ENCODE peak calls at places on chromosome 19, in nine cellular contexts. D is breast epithelium, J is LoVo, N is H4, Q is GM04504, B is Caco-2, S is uterus, E is HFF-Myc, O is AG09309. H is an unnamed sample.

GRCh38 chr19:49767967-49768581 is 1.3 kb downstream of the AP2A1 start:
- DNase-seq in Q (no peak), S (no peak), E (no peak), D (no peak), N (no peak), O (no peak), J (no peak), B (no peak), H (no peak)

GRCh38 chr19:35718345-35719041 is 690 bp downstream of the KMT2B start:
- DNase-seq in S (peak; percentile 52), J (no peak), N (no peak), E (no peak), Q (no peak), D (no peak), O (no peak), B (peak; percentile 42), H (no peak)

GRCh38 chr19:30064021-30064699 is 122.1 kb downstream of the URI1 start:
- DNase-seq in D (no peak), B (no peak), J (no peak), S (no peak), E (no peak), O (no peak), Q (no peak), N (no peak), H (no peak)

GRCh38 chr19:17302391-17303166 is 646 bp downstream of the ABHD8 start:
- DNase-seq in Q (no peak), J (no peak), B (no peak), E (no peak), N (no peak), S (peak; percentile 51), D (no peak), O (no peak), H (no peak)

GRCh38 chr19:28331596-28331995 is 881.4 kb downstream of the UQCRFS1 start:
- DNase-seq in O (no peak), N (no peak), Q (no peak), E (no peak), J (no peak), D (no peak), S (no peak), B (no peak), H (no peak)

GRCh38 chr19:5608271-5608666 is 14.3 kb downstream of the SAFB2 start:
- DNase-seq in O (no peak), E (no peak), J (no peak), N (no peak), Q (no peak), D (no peak), B (no peak), S (no peak), H (no peak)

GRCh38 chr19:16323532-16323931 is 1.1 kb upstream of the KLF2 start:
- DNase-seq in S (no peak), D (no peak), B (no peak), Q (no peak), O (no peak), J (no peak), E (no peak), N (no peak), H (no peak)

GRCh38 chr19:17393914-17394313 is at the start of gene CCDC194:
- DNase-seq in E (no peak), O (no peak), D (no peak), Q (no peak), B (no peak), J (no peak), N (no peak), S (no peak), H (no peak)

GRCh38 chr19:3375221-3376088 is 9.1 kb downstream of the NFIC start:
- DNase-seq in N (no peak), S (peak; percentile 94), B (no peak), J (no peak), Q (no peak), O (no peak), E (no peak), D (peak; percentile 69), H (no peak)

GRCh38 chr19:53581871-53582279 is 43.9 kb downstream of the ZNF331 start:
- DNase-seq in B (no peak), O (no peak), E (no peak), S (no peak), J (no peak), Q (no peak), D (no peak), N (no peak), H (no peak)

GRCh38 chr19:50668416-50669318 is 19.4 kb downstream of the C19orf81 start:
- DNase-seq in B (no peak), E (no peak), D (no peak), N (no peak), S (no peak), O (no peak), J (no peak), Q (no peak), H (no peak)

GRCh38 chr19:29560313-29561075 is 34.7 kb downstream of the VSTM2B start:
- DNase-seq in N (no peak), Q (no peak), O (no peak), E (no peak), S (no peak), J (no peak), B (no peak), D (no peak), H (peak; percentile 6)

GRCh38 chr19:11737964-11738745 is 591 bp downstream of the ZNF823 start:
- DNase-seq in B (peak; percentile 81), S (peak; percentile 26), O (no peak), D (peak; percentile 35), Q (no peak), N (no peak), E (no peak), J (peak; percentile 59), H (no peak)

GRCh38 chr19:35868172-35868822 is at the start of gene APLP1:
- DNase-seq in D (peak; percentile 57), N (peak; percentile 61), O (no peak), Q (no peak), E (no peak), J (peak; percentile 74), S (peak; percentile 65), B (peak; percentile 83), H (peak; percentile 63)

GRCh38 chr19:30253581-30253996 is 118.6 kb upstream of the ZNF536 start:
- DNase-seq in N (peak; percentile 58), O (no peak), S (no peak), E (no peak), J (peak; percentile 14), Q (peak; percentile 61), D (no peak), B (no peak), H (no peak)

GRCh38 chr19:34573226-34573864 is 91.8 kb downstream of the WTIP start:
- DNase-seq in O (no peak), E (no peak), B (no peak), D (no peak), Q (no peak), S (no peak), N (no peak), J (no peak), H (no peak)

GRCh38 chr19:17325881-17326594 is 8.6 kb downstream of the ANO8 start:
- DNase-seq in J (no peak), S (no peak), O (no peak), D (peak; percentile 78), N (no peak), Q (no peak), B (no peak), E (no peak), H (no peak)

GRCh38 chr19:34405892-34406660 is 1.9 kb downstream of the PDCD2L start:
- DNase-seq in D (no peak), N (no peak), Q (no peak), B (no peak), S (no peak), J (no peak), O (no peak), E (no peak), H (no peak)

GRCh38 chr19:42032428-42032827 is 37.6 kb downstream of the GRIK5 start:
- DNase-seq in Q (no peak), S (no peak), O (no peak), D (no peak), N (no peak), J (peak; percentile 58), E (no peak), B (no peak), H (peak; percentile 95)

GRCh38 chr19:38394488-38394887 is 6.0 kb downstream of the SPRED3 start:
- DNase-seq in E (no peak), N (no peak), D (no peak), Q (no peak), B (no peak), S (no peak), O (no peak), J (no peak), H (peak; percentile 66)

GRCh38 chr19:48578891-48579290 is 26.9 kb downstream of the SULT2B1 start:
- DNase-seq in S (no peak), N (no peak), E (no peak), D (no peak), O (no peak), Q (no peak), B (no peak), J (no peak), H (no peak)

GRCh38 chr19:29871143-29871542 is 59.4 kb downstream of the CCNE1 start:
- DNase-seq in S (no peak), E (no peak), D (no peak), N (no peak), B (peak; percentile 72), J (no peak), Q (no peak), O (no peak), H (no peak)

GRCh38 chr19:55500368-55500952 is 12.2 kb downstream of the SSC5D start:
- DNase-seq in E (no peak), B (no peak), D (no peak), Q (no peak), J (no peak), S (no peak), N (no peak), O (no peak), H (no peak)

GRCh38 chr19:44521370-44521769 is 8.1 kb downstream of the CEACAM20 start:
- DNase-seq in S (no peak), E (no peak), B (no peak), O (no peak), J (no peak), N (no peak), Q (no peak), D (no peak), H (no peak)

GRCh38 chr19:48354332-48354992 is 9.3 kb downstream of the TMEM143 start:
- DNase-seq in J (peak; percentile 34), S (no peak), N (peak; percentile 71), Q (no peak), B (peak; percentile 95), O (no peak), E (no peak), D (no peak), H (no peak)

GRCh38 chr19:35436477-35437141 is 11.4 kb upstream of the FFAR2 start:
- DNase-seq in J (peak; percentile 64), S (peak; percentile 24), O (no peak), B (no peak), N (peak; percentile 91), D (no peak), E (peak; percentile 10), Q (no peak), H (peak; percentile 11)

GRCh38 chr19:10864538-10864899 is 6.8 kb upstream of the CARM1 start:
- DNase-seq in N (peak; percentile 62), E (no peak), D (peak; percentile 64), S (peak; percentile 85), J (peak; percentile 87), B (peak; percentile 86), Q (peak; percentile 53), O (no peak), H (peak; percentile 68)

GRCh38 chr19:29511768-29512167 is 14.0 kb upstream of the VSTM2B start:
- DNase-seq in E (no peak), S (no peak), D (no peak), Q (no peak), O (no peak), J (no peak), B (no peak), N (no peak), H (no peak)

GRCh38 chr19:34350161-34350561 is 14.8 kb upstream of the GPI start:
- DNase-seq in B (no peak), E (no peak), J (no peak), S (no peak), O (no peak), N (no peak), D (no peak), Q (no peak), H (no peak)

GRCh38 chr19:48711106-48711662 is 8.3 kb downstream of the MAMSTR start:
- DNase-seq in B (no peak), N (no peak), Q (no peak), O (no peak), D (no peak), E (no peak), J (no peak), S (no peak), H (no peak)

GRCh38 chr19:35027851-35028599 is 2.2 kb upstream of the SCN1B start:
- DNase-seq in N (peak; percentile 75), Q (no peak), D (no peak), E (no peak), J (no peak), O (no peak), B (peak; percentile 31), S (no peak), H (no peak)

H was measured in NCI-H1105 treated with DMSO at 0.1 percent for 48 hours.